ENCODE peak calls at places on chromosomes 12 and 14, in nine cellular contexts. V, G, Q, U, D, H, Y, K and N are unnamed samples.

GRCh38 chr14:100223332-100224171 is 15.4 kb upstream of the YY1 start:
- DNase-seq in U (no peak), Y (no peak), V (no peak), Q (peak; percentile 84), G (no peak), H (no peak), K (no peak), D (no peak), N (no peak)

GRCh38 chr12:26158078-26158764 is 33.4 kb upstream of the BHLHE41 start:
- DNase-seq in U (peak; percentile 20), Q (no peak), Y (no peak), K (no peak), D (no peak), V (no peak), H (peak; percentile 59), G (no peak), N (no peak)

GRCh38 chr14:100467046-100467750 is 120.0 kb downstream of the BEGAIN start:
- DNase-seq in Y (no peak), K (no peak), U (no peak), V (no peak), G (no peak), H (no peak), D (no peak), Q (no peak), N (no peak)

GRCh38 chr12:100251917-100252316 is 15.0 kb downstream of the DEPDC4 start:
- DNase-seq in U (no peak), G (no peak), Q (peak; percentile 83), K (no peak), D (no peak), H (no peak), V (no peak), Y (no peak), N (no peak)

GRCh38 chr14:45491914-45492313 is 238.9 kb upstream of the MIS18BP1 start:
- DNase-seq in D (no peak), G (no peak), H (no peak), Y (no peak), Q (no peak), V (no peak), K (no peak), U (no peak), N (no peak)

GRCh38 chr12:21529456-21529855 is 3.4 kb downstream of the SPX start:
- DNase-seq in U (no peak), G (no peak), V (no peak), D (no peak), H (no peak), Y (no peak), Q (no peak), K (no peak), N (no peak)

GRCh38 chr12:22919883-22920282 is 294.9 kb downstream of the ETNK1 start:
- DNase-seq in G (no peak), K (no peak), V (no peak), D (no peak), H (no peak), U (no peak), Y (no peak), Q (no peak), N (no peak)

GRCh38 chr12:84910549-84911241 is 1.9 kb downstream of the SLC6A15 start:
- DNase-seq in U (peak; percentile 75), K (no peak), Q (no peak), H (no peak), D (no peak), Y (peak; percentile 41), G (no peak), V (no peak), N (peak; percentile 62)

GRCh38 chr12:88490425-88490824 is 89.8 kb downstream of the KITLG start:
- DNase-seq in U (no peak), Y (no peak), G (no peak), V (no peak), K (no peak), D (no peak), H (no peak), Q (no peak), N (no peak)

GRCh38 chr12:51591020-51591901 is at the start of gene SCN8A:
- DNase-seq in V (no peak), G (peak; percentile 18), U (no peak), Q (no peak), D (peak; percentile 27), H (peak; percentile 37), Y (peak; percentile 87), K (peak; percentile 76), N (peak; percentile 67)

GRCh38 chr12:16347391-16348298 is at the start of gene MGST1:
- DNase-seq in G (peak; percentile 29), U (peak; percentile 71), K (peak; percentile 95), V (no peak), D (peak; percentile 77), Y (peak; percentile 27), Q (peak; percentile 77), H (peak; percentile 35), N (peak; percentile 94)

GRCh38 chr12:98646165-98646764 is 1.2 kb downstream of the APAF1 start:
- DNase-seq in D (no peak), H (no peak), G (no peak), K (no peak), Y (peak; percentile 57), U (peak; percentile 36), V (no peak), Q (peak; percentile 5), N (no peak)

GRCh38 chr12:39252628-39253027 is 190.3 kb downstream of the KIF21A start:
- DNase-seq in V (no peak), K (no peak), Q (no peak), Y (no peak), D (no peak), H (no peak), G (no peak), U (no peak), N (no peak)

GRCh38 chr12:118044075-118044474 is 16.9 kb downstream of the WSB2 start:
- DNase-seq in K (no peak), U (no peak), G (no peak), V (no peak), Y (no peak), H (no peak), Q (no peak), D (no peak), N (no peak)

GRCh38 chr12:118044577-118044976 is 16.4 kb downstream of the WSB2 start:
- DNase-seq in Y (no peak), K (no peak), D (no peak), V (no peak), G (no peak), H (no peak), U (no peak), Q (peak; percentile 50), N (no peak)

GRCh38 chr12:118042091-118042490 is 18.9 kb downstream of the WSB2 start:
- DNase-seq in U (no peak), Y (no peak), H (no peak), Q (no peak), D (no peak), G (no peak), V (no peak), K (no peak), N (no peak)

GRCh38 chr12:118050972-118051910 is 9.7 kb downstream of the WSB2 start:
- DNase-seq in K (no peak), U (no peak), D (no peak), G (no peak), H (no peak), Q (no peak), Y (no peak), V (no peak), N (no peak)

DNA sequence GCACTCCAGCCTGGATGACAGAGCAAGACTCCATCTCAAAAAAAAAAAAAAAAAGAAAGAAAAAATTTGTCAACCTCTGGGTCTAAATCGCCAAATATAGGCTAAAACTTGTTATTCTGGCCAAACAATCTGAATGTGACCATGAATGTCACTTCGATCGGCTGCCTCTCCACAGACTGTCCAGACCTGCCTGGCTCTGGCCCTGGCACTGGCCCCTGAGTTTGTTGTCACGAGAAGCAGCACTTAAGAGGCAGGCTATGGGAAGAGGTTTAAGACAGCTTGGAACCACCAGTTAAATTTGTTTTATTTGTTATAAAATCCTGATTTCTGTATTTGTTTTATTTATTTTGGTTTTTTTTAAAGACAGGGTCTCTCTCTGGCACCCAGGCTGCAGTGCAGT is 14.5 kb downstream of the WSB2 start:
- DNase-seq in H (no peak), D (no peak), Y (no peak), Q (no peak), K (no peak), G (no peak), V (no peak), U (no peak), N (no peak)
- H3K4me1 ChIP-seq in H (no peaks in the 10 kb centered on the region), D (no peaks in the 10 kb centered on the region), Y (peaks cover 7% of the 10 kb centered on the region), Q (peaks cover 18% of the 10 kb centered on the region), K (no peaks in the 10 kb centered on the region), G (peaks cover under 1% of the 10 kb centered on the region), V (no peaks in the 10 kb centered on the region), U (no peaks in the 10 kb centered on the region), N (peaks cover 1% of the 10 kb centered on the region)

DNA sequence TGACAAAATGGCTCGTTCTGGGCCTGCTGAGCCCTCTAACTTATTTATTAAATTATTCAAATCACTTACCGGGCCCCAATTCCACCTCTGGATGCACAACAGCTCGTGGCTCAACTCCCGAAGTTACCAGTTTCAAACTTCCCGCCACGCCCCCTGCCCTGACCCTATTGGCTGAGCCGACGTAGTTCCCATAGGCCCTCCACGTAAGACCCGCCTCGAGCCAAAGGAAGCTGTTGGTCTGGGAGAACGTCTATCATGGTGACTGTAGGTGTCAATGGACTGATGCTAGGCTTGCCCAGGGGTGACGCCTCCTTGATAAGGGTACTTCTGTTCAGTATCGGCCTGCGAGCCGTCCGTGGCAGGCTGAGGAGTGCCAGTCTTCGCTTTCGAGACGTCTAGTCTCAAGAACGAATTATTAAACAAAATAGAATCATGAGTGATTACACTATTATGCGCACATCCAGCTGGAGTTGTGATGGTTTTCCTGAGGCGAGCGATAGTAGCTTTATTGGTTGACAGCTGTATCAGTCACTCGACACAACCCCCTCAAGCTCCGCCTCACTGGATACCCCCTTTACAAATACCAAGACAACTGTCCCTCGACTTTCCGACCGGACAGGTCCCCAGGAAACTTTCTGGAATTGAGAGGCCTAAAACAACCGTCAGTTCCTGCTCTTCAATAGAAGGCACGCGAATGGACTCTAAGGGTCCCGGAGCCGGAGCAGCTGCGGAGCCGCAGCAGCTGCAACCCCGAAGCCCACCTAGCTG is at the start of gene CDCA3:
- DNase-seq in G (peak; percentile 97), U (peak; percentile 98), H (peak; percentile 99), Q (peak; percentile 99), V (peak; percentile 79), Y (peak; percentile 98), K (peak; percentile 86), D (peak; percentile 95), N (peak; percentile 94)
- H3K36me3 ChIP-seq in G (peaks cover 52% of the 10 kb centered on the region), U (peaks cover 7% of the 10 kb centered on the region), H (no peaks in the 10 kb centered on the region), Q (peaks cover 8% of the 10 kb centered on the region), V (peaks cover 8% of the 10 kb centered on the region), Y (peaks cover 13% of the 10 kb centered on the region), K (peaks cover 18% of the 10 kb centered on the region), D (no peaks in the 10 kb centered on the region), N (peaks cover 16% of the 10 kb centered on the region)

GRCh38 chr12:68359669-68360068 is 27.5 kb upstream of the MDM1 start:
- DNase-seq in K (no peak), V (no peak), Q (no peak), G (no peak), D (no peak), Y (peak; percentile 71), H (no peak), U (no peak), N (no peak)
- H3K4me1 ChIP-seq in K (no peaks in the 10 kb centered on the region), V (peaks cover 23% of the 10 kb centered on the region), Q (peaks cover 17% of the 10 kb centered on the region), G (peaks cover 22% of the 10 kb centered on the region), D (peaks cover 7% of the 10 kb centered on the region), Y (peaks cover 21% of the 10 kb centered on the region), H (peaks cover 30% of the 10 kb centered on the region), U (peaks cover 13% of the 10 kb centered on the region), N (peaks cover 25% of the 10 kb centered on the region)

DNA sequence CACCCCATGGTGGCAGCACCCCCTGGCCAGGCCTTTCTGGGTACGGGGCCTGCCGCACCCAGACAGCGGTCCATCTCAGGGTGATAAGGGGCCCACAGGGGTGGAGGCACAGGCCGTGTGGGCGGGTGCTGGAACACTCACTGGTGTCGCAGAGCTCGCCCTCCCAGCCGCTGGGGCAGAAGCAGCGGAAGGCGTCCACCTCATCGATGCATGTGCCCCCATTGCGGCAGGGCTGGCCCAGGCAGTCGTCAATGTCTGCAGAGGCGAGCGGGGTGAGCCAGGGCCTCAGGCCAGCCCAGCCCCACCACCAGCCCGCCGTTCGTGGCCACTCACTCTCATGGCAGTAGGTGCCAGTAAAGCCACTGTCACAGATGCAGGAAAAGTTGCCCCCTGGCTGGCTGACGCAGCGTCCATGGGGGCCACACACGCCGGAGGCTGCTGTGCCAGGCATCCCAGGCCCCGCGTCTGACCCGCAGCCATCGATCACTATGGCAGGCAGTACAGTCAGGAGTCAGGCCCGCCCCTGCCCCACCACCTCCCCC is 19.9 kb downstream of the JAG2 start:
- DNase-seq in D (no peak), H (no peak), Q (no peak), G (no peak), U (no peak), V (no peak), Y (no peak), K (peak; percentile 77), N (no peak)
- H3K36me3 ChIP-seq in D (no peaks in the 10 kb centered on the region), H (no peaks in the 10 kb centered on the region), Q (no peaks in the 10 kb centered on the region), G (peaks cover 60% of the 10 kb centered on the region), U (peaks cover 13% of the 10 kb centered on the region), V (no peaks in the 10 kb centered on the region), Y (no peaks in the 10 kb centered on the region), K (peaks cover 56% of the 10 kb centered on the region), N (no peaks in the 10 kb centered on the region)